ENCODE peak calls at places on chromosome X, in ten cellular contexts. J, X, E, Y, U, R, W, F, G and O are unnamed samples.

GRCh38 chrX:154603438-154604430 is 15.3 kb downstream of the CTAG1B start:
- DNase-seq in X (no peak), J (no peak), R (no peak), F (peak), E (no peak), W (peak), Y (peak), U (peak), G (peak), O (no peak)

GRCh38 chrX:6498324-6498723 is 36.6 kb downstream of the VCX3A start:
- DNase-seq in Y (no peak), W (no peak), X (no peak), F (no peak), R (no peak), U (no peak), E (no peak), J (no peak), G (no peak), O (no peak)

GRCh38 chrX:101206471-101206870 is 13.1 kb upstream of the DRP2 start:
- DNase-seq in G (no peak), R (no peak), W (peak), Y (peak), F (peak), J (no peak), E (no peak), U (peak), X (no peak), O (no peak)

GRCh38 chrX:143988356-143988755 is 104.5 kb downstream of the UBE2NL start:
- DNase-seq in F (no peak), J (no peak), U (no peak), Y (peak), R (no peak), G (no peak), E (no peak), X (no peak), W (no peak), O (no peak)

GRCh38 chrX:52346462-52347165 is 22.2 kb upstream of the XAGE2 start:
- DNase-seq in J (no peak), U (no peak), W (peak), Y (peak), R (no peak), G (no peak), E (no peak), X (no peak), F (peak), O (no peak)

GRCh38 chrX:103155201-103155600 is 59.7 kb upstream of the BEX4 start:
- DNase-seq in E (no peak), J (no peak), F (peak), G (no peak), U (peak), W (peak), Y (no peak), R (no peak), X (no peak), O (no peak)

GRCh38 chrX:49186125-49187027 is at the start of gene PRICKLE3:
- DNase-seq in G (no peak), R (peak), Y (peak), X (peak), J (peak), U (peak), F (peak), W (peak), E (peak), O (no peak)

GRCh38 chrX:74421181-74422028 is at the start of gene SLC16A2:
- DNase-seq in U (peak), F (peak), Y (peak), G (peak), X (no peak), R (peak), W (peak), E (peak), J (peak), O (peak)

GRCh38 chrX:107734646-107735045 is 40.9 kb downstream of the TSC22D3 start:
- DNase-seq in X (no peak), U (no peak), E (no peak), W (no peak), R (no peak), J (no peak), F (no peak), Y (no peak), G (no peak), O (no peak)

GRCh38 chrX:5791721-5792120 is 436.9 kb downstream of the NLGN4X start:
- DNase-seq in U (no peak), X (no peak), W (no peak), J (no peak), G (no peak), Y (no peak), R (no peak), F (no peak), E (no peak), O (no peak)

GRCh38 chrX:27186671-27187070 is 276.5 kb downstream of the PPP4R3C start:
- DNase-seq in W (peak), R (no peak), J (no peak), E (no peak), U (peak), Y (peak), G (no peak), F (peak), X (no peak), O (peak)

GRCh38 chrX:17692709-17693346 is 44.5 kb upstream of the SCML1 start:
- DNase-seq in G (peak), X (peak), E (no peak), Y (peak), R (peak), J (no peak), W (peak), U (peak), F (peak), O (no peak)

GRCh38 chrX:10622197-10622596 is 1.8 kb upstream of the MID1 start:
- DNase-seq in G (no peak), J (no peak), R (no peak), E (no peak), X (no peak), F (no peak), W (no peak), Y (no peak), U (no peak), O (no peak)

GRCh38 chrX:75603833-75604232 is 81.0 kb upstream of the ZDHHC15 start:
- DNase-seq in J (no peak), W (peak), X (no peak), F (peak), Y (no peak), R (no peak), U (peak), E (no peak), G (no peak), O (no peak)

GRCh38 chrX:15336023-15336413 is 695 bp upstream of the PIGA start:
- DNase-seq in Y (peak), G (peak), F (peak), U (peak), W (peak), X (no peak), J (no peak), E (peak), R (peak), O (no peak)

GRCh38 chrX:30577362-30577961 is at the start of gene TASL:
- DNase-seq in R (no peak), U (no peak), F (no peak), G (no peak), Y (no peak), J (no peak), W (no peak), E (peak), X (no peak), O (no peak)

GRCh38 chrX:103613362-103613761 is 5.6 kb downstream of the TCEAL3 start:
- DNase-seq in G (no peak), U (no peak), J (no peak), F (peak), R (no peak), Y (no peak), X (no peak), W (no peak), E (no peak), O (no peak)

GRCh38 chrX:23372220-23372902 is 37.7 kb downstream of the PTCHD1 start:
- DNase-seq in F (no peak), J (no peak), X (no peak), Y (no peak), W (no peak), R (no peak), G (no peak), U (peak), E (no peak), O (no peak)

GRCh38 chrX:110531873-110532272 is 173.2 kb downstream of the RTL9 start:
- DNase-seq in J (no peak), W (no peak), U (no peak), X (no peak), F (peak), G (peak), Y (peak), E (no peak), R (no peak), O (no peak)

GRCh38 chrX:134172588-134173259 is 64.3 kb upstream of the CCDC160 start:
- DNase-seq in W (no peak), F (no peak), R (peak), Y (no peak), U (peak), J (no peak), G (no peak), X (no peak), E (peak), O (no peak)